ENCODE peak calls at places on chromosomes 4 and X, in ten cellular contexts. M is suprapubic skin, S is HCT116, O is HFFc6, N is OCI-LY7, I is PC-3, P is GM23338, Z is foreskin keratinocyte, V is AG04450, A is SK-N-SH. B is an unnamed sample.

GRCh38 chr4:138096384-138097062 is 145.6 kb downstream of the SLC7A11 start:
- DNase-seq in M (no peak), S (no peak), O (no peak), N (no peak), I (no peak), P (no peak), Z (no peak), V (no peak), A (no peak), B (no peak)

GRCh38 chrX:69919749-69920148 is 130.0 kb downstream of the AWAT2 start:
- DNase-seq in M (no peak), S (no peak), O (no peak), N (no peak), I (no peak), P (peak; percentile 51), Z (no peak), V (no peak), A (no peak), B (no peak)

GRCh38 chr4:181569553-181569952 is 673.6 kb upstream of the TENM3 start:
- DNase-seq in M (no peak), S (peak; percentile 19), O (peak; percentile 56), N (peak; percentile 26), I (peak; percentile 15), P (peak; percentile 62), Z (peak; percentile 29), V (peak; percentile 26), A (peak; percentile 60), B (peak; percentile 31)

GRCh38 chr4:6420036-6420435 is 52.4 kb downstream of the PPP2R2C start:
- DNase-seq in M (no peak), S (no peak), O (no peak), N (no peak), I (no peak), P (no peak), Z (no peak), V (no peak), A (no peak), B (no peak)

GRCh38 chrX:25028726-25029125 is 13.0 kb upstream of the ARX start:
- DNase-seq in M (no peak), S (no peak), O (peak; percentile 32), N (no peak), I (peak; percentile 86), P (no peak), Z (peak; percentile 67), V (no peak), A (no peak), B (no peak)

GRCh38 chr4:148216866-148217814 is 225.1 kb downstream of the NR3C2 start:
- DNase-seq in M (no peak), S (no peak), O (no peak), N (peak; percentile 23), I (no peak), P (no peak), Z (no peak), V (no peak), A (no peak), B (no peak)

GRCh38 chrX:1425381-1425780 is 27.3 kb downstream of the ASMTL start:
- DNase-seq in M (no peak), S (no peak), O (no peak), N (no peak), I (no peak), P (no peak), Z (no peak), V (no peak), A (no peak), B (no peak)

GRCh38 chr4:142121951-142122350 is 485.6 kb downstream of the IL15 start:
- DNase-seq in M (no peak), S (no peak), O (no peak), N (no peak), I (no peak), P (no peak), Z (no peak), V (no peak), A (no peak), B (no peak)

GRCh38 chr4:186760576-186760975 is 36.9 kb upstream of the FAT1 start:
- DNase-seq in M (no peak), S (no peak), O (peak; percentile 77), N (no peak), I (peak; percentile 43), P (no peak), Z (peak; percentile 69), V (no peak), A (no peak), B (no peak)

GRCh38 chr4:17662694-17663093 is 48.3 kb downstream of the MED28 start:
- DNase-seq in M (no peak), S (no peak), O (peak; percentile 8), N (no peak), I (peak; percentile 28), P (no peak), Z (peak; percentile 3), V (no peak), A (no peak), B (peak; percentile 0)

GRCh38 chr4:1604706-1605205 is 79.4 kb downstream of the FAM53A start:
- DNase-seq in M (no peak), S (no peak), O (no peak), N (peak; percentile 27), I (peak; percentile 53), P (no peak), Z (no peak), V (no peak), A (peak; percentile 58), B (no peak)

GRCh38 chr4:7423391-7423790 is 11.3 kb downstream of the PSAPL1 start:
- DNase-seq in M (peak; percentile 49), S (no peak), O (no peak), N (no peak), I (no peak), P (no peak), Z (no peak), V (no peak), A (peak; percentile 16), B (no peak)

GRCh38 chr4:113541933-113542332 is 219.6 kb downstream of the CAMK2D start:
- DNase-seq in M (no peak), S (no peak), O (no peak), N (no peak), I (no peak), P (no peak), Z (no peak), V (no peak), A (no peak), B (no peak)

GRCh38 chr4:41215155-41215554 is 813 bp upstream of the APBB2 start:
- DNase-seq in M (no peak), S (no peak), O (no peak), N (no peak), I (no peak), P (no peak), Z (no peak), V (no peak), A (peak; percentile 13), B (no peak)

DNA sequence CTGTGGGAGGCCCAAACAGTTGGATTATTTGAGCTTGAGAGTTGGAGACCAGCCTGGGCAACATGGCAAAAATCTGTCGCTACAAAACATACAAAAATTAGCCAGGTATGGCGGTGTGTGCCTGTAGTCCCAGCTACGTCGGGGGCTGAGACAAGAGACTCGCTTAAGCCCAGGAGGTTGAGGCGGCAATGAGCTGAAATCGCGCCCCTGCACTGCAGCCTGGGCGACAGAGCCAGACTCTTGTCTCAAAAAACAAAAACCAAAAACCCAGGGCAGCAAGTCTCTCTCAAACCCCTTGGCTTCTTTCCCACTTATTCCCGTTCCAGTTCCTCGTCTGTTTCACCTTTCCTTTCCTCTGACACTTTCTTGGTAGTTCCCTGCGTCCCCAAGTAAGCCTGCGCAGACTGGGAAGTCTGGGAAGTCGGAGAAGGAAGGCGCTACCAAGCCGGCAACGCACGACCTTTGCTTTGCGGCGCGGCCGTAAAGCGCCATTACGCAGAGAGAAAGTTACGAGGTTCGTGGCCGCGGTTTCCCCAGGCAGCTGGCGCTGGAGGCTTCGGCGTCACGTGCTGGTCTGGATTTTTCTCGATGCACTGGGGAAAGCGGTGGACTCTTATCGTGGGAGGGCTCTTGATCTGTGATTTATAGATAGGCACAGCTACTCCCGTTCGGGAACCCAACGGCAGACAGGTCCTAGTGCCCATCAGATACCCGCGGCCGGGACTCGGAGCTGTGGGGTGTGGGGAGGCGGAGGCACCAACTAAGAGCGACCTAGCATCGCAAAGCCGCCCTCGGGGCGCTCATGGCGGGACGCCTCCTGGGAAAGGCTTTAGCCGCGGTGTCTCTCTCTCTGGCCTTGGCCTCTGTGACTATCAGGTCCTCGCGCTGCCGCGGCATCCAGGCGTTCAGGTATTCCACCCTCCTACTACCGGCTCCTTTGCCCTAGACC is at the start of gene NUDT9:
- DNase-seq in M (peak; percentile 95), S (peak; percentile 94), O (peak; percentile 97), N (peak; percentile 88), I (peak; percentile 89), P (peak; percentile 97), Z (peak; percentile 94), V (peak; percentile 88), A (peak; percentile 89), B (peak; percentile 87)
- TF ChIP-seq CTCF in M (no peak), S (no peak), O (no peak), N (peak; percentile 18), I (no peak), P (no peak), Z (no peak), V (no peak), A (no peak), B (no peak)

GRCh38 chrX:9614016-9614415 is 149.2 kb downstream of the TBL1X start:
- DNase-seq in M (no peak), S (no peak), O (peak; percentile 59), N (no peak), I (peak; percentile 19), P (no peak), Z (peak; percentile 37), V (no peak), A (no peak), B (no peak)

GRCh38 chrX:9622128-9622527 is 143.5 kb downstream of the GPR143 start:
- DNase-seq in M (no peak), S (no peak), O (no peak), N (no peak), I (no peak), P (no peak), Z (no peak), V (no peak), A (no peak), B (no peak)

GRCh38 chrX:9619581-9619980 is 146.1 kb downstream of the GPR143 start:
- DNase-seq in M (no peak), S (no peak), O (no peak), N (no peak), I (no peak), P (peak; percentile 54), Z (no peak), V (no peak), A (no peak), B (no peak)
- TF ChIP-seq CTCF in M (no peak), S (no peak), O (no peak), N (no peak), I (no peak), P (peak; percentile 32), Z (no peak), V (no peak), A (no peak), B (no peak)

DNA sequence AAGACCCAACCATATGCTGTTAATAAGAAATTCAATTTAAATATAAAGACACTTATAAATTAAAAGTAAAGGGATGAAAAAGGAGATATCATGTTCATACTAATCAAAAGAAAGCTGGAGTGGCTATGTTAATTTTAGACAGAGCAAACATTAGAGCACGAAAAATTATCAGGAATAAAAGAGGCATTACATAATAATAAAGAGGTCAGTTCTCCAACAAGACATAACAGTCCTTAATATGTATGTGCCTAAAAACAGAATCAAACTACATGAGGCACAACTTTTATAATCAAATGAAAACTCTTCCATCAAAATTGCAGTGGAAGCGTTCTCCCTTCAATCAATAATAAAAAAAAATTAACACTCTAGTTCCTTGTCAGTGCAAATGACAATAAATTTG is 62.6 kb downstream of the ARHGEF6 start:
- DNase-seq in M (no peak), S (no peak), O (no peak), N (no peak), I (no peak), P (no peak), Z (no peak), V (no peak), A (no peak), B (no peak)
- TF ChIP-seq CTCF in M (no peak), S (no peak), O (no peak), N (no peak), I (no peak), P (no peak), Z (no peak), V (no peak), A (no peak), B (no peak)

GRCh38 chr4:149552601-149553000 is 263.0 kb downstream of the IQCM start:
- DNase-seq in M (no peak), S (no peak), O (no peak), N (no peak), I (no peak), P (no peak), Z (no peak), V (no peak), A (no peak), B (no peak)
- TF ChIP-seq CTCF in M (no peak), S (no peak), O (no peak), N (no peak), I (no peak), P (no peak), Z (no peak), V (no peak), A (no peak), B (no peak)